ENCODE peak calls at places on chromosomes 1 and 21, in ten cellular contexts. H is upper lobe of right lung, B is ascending aorta, C is A549, R is SK-N-SH, G is epithelial cell of esophagus, S is thoracic aorta, V is lower leg skin, Q is NT2/D1, M is Peyer's patch. J is an unnamed sample.

GRCh38 chr1:172662464-172663109 is 3.7 kb downstream of the FASLG start:
- DNase-seq in H (peak), B (peak), C (no peak), R (peak), G (peak), S (no peak), V (peak), Q (no peak), M (peak), J (peak)

GRCh38 chr1:76142771-76143540 is 68.4 kb downstream of the ST6GALNAC3 start:
- DNase-seq in H (no peak), B (no peak), C (no peak), R (no peak), G (peak), S (no peak), V (no peak), Q (no peak), M (no peak), J (no peak)

GRCh38 chr1:226487921-226488320 is 60.6 kb upstream of the STUM start:
- DNase-seq in H (no peak), B (no peak), C (no peak), R (no peak), G (peak), S (no peak), V (no peak), Q (no peak), M (no peak), J (no peak)

GRCh38 chr1:39689635-39690034 is 1.6 kb downstream of the HPCAL4 start:
- DNase-seq in H (no peak), B (no peak), C (no peak), R (peak), G (no peak), S (no peak), V (no peak), Q (no peak), M (no peak), J (no peak)

GRCh38 chr1:24384251-24385090 is 29.1 kb downstream of the STPG1 start:
- DNase-seq in H (no peak), B (no peak), C (no peak), R (no peak), G (peak), S (no peak), V (no peak), Q (no peak), M (no peak), J (peak)

GRCh38 chr1:214473392-214473791 is 78.0 kb downstream of the PTPN14 start:
- DNase-seq in H (no peak), B (no peak), C (no peak), R (no peak), G (peak), S (no peak), V (no peak), Q (no peak), M (no peak), J (no peak)

GRCh38 chr1:55813619-55814018 is 598.5 kb upstream of the USP24 start:
- DNase-seq in H (no peak), B (no peak), C (no peak), R (no peak), G (no peak), S (no peak), V (peak), Q (no peak), M (peak), J (no peak)

GRCh38 chr1:37793773-37794371 is at the start of gene MANEAL:
- DNase-seq in H (peak), B (peak), C (peak), R (peak), G (peak), S (no peak), V (no peak), Q (no peak), M (peak), J (peak)

GRCh38 chr1:159856576-159856975 is 5.9 kb downstream of the VSIG8 start:
- DNase-seq in H (no peak), B (no peak), C (no peak), R (no peak), G (peak), S (no peak), V (no peak), Q (no peak), M (no peak), J (no peak)

GRCh38 chr1:109181085-109181806 is 32.5 kb upstream of the SARS1 start:
- DNase-seq in H (no peak), B (no peak), C (peak), R (no peak), G (no peak), S (no peak), V (no peak), Q (no peak), M (no peak), J (no peak)

GRCh38 chr1:109371271-109371739 is 26.4 kb downstream of the SORT1 start:
- DNase-seq in H (no peak), B (peak), C (no peak), R (no peak), G (peak), S (no peak), V (peak), Q (no peak), M (no peak), J (no peak)

GRCh38 chr1:39609618-39610331 is 29.7 kb downstream of the HEYL start:
- DNase-seq in H (peak), B (peak), C (peak), R (peak), G (peak), S (no peak), V (peak), Q (peak), M (peak), J (peak)

GRCh38 chr1:170168263-170168662 is 22.5 kb downstream of the NTMT2 start:
- DNase-seq in H (no peak), B (no peak), C (no peak), R (no peak), G (peak), S (no peak), V (no peak), Q (no peak), M (no peak), J (peak)

GRCh38 chr1:27621067-27621920 is 13.7 kb downstream of the FGR start:
- DNase-seq in H (no peak), B (no peak), C (no peak), R (no peak), G (peak), S (no peak), V (no peak), Q (no peak), M (no peak), J (no peak)

GRCh38 chr1:91526496-91526895 is 25.8 kb downstream of the CDC7 start:
- DNase-seq in H (no peak), B (no peak), C (no peak), R (no peak), G (no peak), S (no peak), V (no peak), Q (no peak), M (no peak), J (peak)

GRCh38 chr1:155272466-155273133 is 704 bp downstream of the CLK2 start:
- DNase-seq in H (no peak), B (no peak), C (peak), R (peak), G (peak), S (no peak), V (no peak), Q (no peak), M (no peak), J (no peak)

GRCh38 chr1:85438353-85438752 is 26.6 kb downstream of the DDAH1 start:
- DNase-seq in H (no peak), B (no peak), C (no peak), R (no peak), G (no peak), S (no peak), V (no peak), Q (no peak), M (no peak), J (no peak)

GRCh38 chr1:8097077-8097799 is 71.1 kb upstream of the ERRFI1 start:
- DNase-seq in H (no peak), B (no peak), C (no peak), R (no peak), G (peak), S (no peak), V (no peak), Q (no peak), M (peak), J (peak)

GRCh38 chr1:167060141-167061072 is 29.8 kb downstream of the GPA33 start:
- DNase-seq in H (no peak), B (no peak), C (no peak), R (no peak), G (peak), S (no peak), V (no peak), Q (no peak), M (no peak), J (no peak)

GRCh38 chr1:4652631-4653327 is 1.6 kb upstream of the AJAP1 start:
- DNase-seq in H (peak), B (no peak), C (peak), R (peak), G (peak), S (no peak), V (no peak), Q (no peak), M (peak), J (no peak)

GRCh38 chr21:26884436-26884835 is 39.2 kb upstream of the ADAMTS1 start:
- DNase-seq in H (no peak), B (no peak), C (no peak), R (no peak), G (no peak), S (no peak), V (no peak), Q (no peak), M (no peak), J (no peak)

GRCh38 chr21:16942703-16943102 is 570.1 kb upstream of the CXADR start:
- DNase-seq in H (no peak), B (no peak), C (no peak), R (peak), G (peak), S (no peak), V (no peak), Q (peak), M (no peak), J (no peak)

GRCh38 chr1:61253912-61254628 is 171.7 kb downstream of the NFIA start:
- DNase-seq in H (no peak), B (no peak), C (no peak), R (no peak), G (no peak), S (no peak), V (no peak), Q (no peak), M (no peak), J (no peak)

GRCh38 chr1:225987491-225988316 is 11.4 kb downstream of the SDE2 start:
- DNase-seq in H (no peak), B (no peak), C (peak), R (peak), G (peak), S (no peak), V (no peak), Q (no peak), M (no peak), J (no peak)

GRCh38 chr1:15617874-15618684 is 821 bp downstream of the DDI2 start:
- DNase-seq in H (peak), B (no peak), C (no peak), R (peak), G (peak), S (peak), V (peak), Q (no peak), M (peak), J (peak)

GRCh38 chr1:6807782-6808181 is 22.5 kb downstream of the CAMTA1 start:
- DNase-seq in H (no peak), B (no peak), C (no peak), R (no peak), G (no peak), S (no peak), V (no peak), Q (no peak), M (peak), J (no peak)

GRCh38 chr1:51622455-51622913 is 5.6 kb downstream of the OSBPL9 start:
- DNase-seq in H (no peak), B (peak), C (peak), R (no peak), G (peak), S (peak), V (peak), Q (peak), M (peak), J (peak)

GRCh38 chr21:33047231-33047630 is 21.5 kb downstream of the OLIG2 start:
- DNase-seq in H (no peak), B (no peak), C (no peak), R (no peak), G (peak), S (no peak), V (no peak), Q (no peak), M (no peak), J (no peak)

GRCh38 chr21:41884501-41885030 is 5.4 kb upstream of the PRDM15 start:
- DNase-seq in H (no peak), B (no peak), C (no peak), R (no peak), G (no peak), S (no peak), V (no peak), Q (no peak), M (no peak), J (no peak)

GRCh38 chr1:229953736-229954326 is 113.2 kb upstream of the GALNT2 start:
- DNase-seq in H (no peak), B (no peak), C (no peak), R (no peak), G (no peak), S (no peak), V (no peak), Q (no peak), M (no peak), J (no peak)

GRCh38 chr1:15723631-15724246 is 12.3 kb upstream of the SLC25A34 start:
- DNase-seq in H (no peak), B (no peak), C (no peak), R (no peak), G (no peak), S (no peak), V (no peak), Q (no peak), M (no peak), J (no peak)

GRCh38 chr1:111538343-111539035 is 35.1 kb upstream of the ADORA3 start:
- DNase-seq in H (no peak), B (no peak), C (no peak), R (no peak), G (no peak), S (no peak), V (no peak), Q (peak), M (peak), J (peak)

GRCh38 chr21:17782051-17782450 is 37.1 kb downstream of the C21orf91 start:
- DNase-seq in H (no peak), B (no peak), C (no peak), R (no peak), G (no peak), S (no peak), V (no peak), Q (no peak), M (no peak), J (no peak)

GRCh38 chr1:167136191-167136614 is 42.3 kb downstream of the STYXL2 start:
- DNase-seq in H (no peak), B (no peak), C (no peak), R (no peak), G (peak), S (peak), V (no peak), Q (peak), M (no peak), J (no peak)

DNA sequence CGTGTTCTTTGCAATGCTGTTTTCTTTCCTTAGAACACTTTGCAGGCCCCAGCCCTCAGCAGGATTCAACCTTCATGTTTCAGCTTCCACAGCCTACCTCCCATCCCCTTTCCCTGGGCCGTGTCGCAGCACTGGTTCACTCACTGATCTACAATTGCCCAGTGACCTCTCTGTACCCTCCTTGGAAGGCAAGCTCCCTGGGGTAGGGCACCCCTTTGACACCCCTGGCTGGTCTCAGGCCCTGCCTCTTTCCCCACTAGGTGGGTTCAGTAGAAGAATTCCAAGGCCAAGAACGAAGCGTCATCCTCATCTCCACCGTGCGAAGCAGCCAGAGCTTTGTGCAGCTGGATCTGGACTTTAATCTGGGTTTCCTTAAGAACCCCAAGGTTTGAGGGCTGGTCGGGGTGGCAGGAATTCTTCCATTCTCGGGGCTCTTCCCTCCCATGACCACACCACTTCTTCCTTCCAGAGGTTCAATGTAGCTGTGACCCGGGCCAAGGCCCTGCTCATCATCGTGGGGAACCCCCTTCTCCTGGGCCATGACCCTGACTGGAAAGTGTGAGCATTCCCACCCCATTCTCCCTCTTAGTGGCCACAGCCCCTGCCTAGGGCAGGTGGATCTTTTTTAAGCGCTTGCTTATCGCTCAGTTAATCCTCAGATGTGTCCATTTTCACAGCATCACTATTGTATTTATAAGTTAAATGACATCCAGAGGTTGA is 7.3 kb downstream of the RHOC start:
- DNase-seq in H (no peak), B (no peak), C (no peak), R (no peak), G (no peak), S (no peak), V (no peak), Q (no peak), M (peak), J (no peak)
- H3K4me3 ChIP-seq in H (no peak), B (no peak), C (no peak), R (no peak), G (no peak), S (peak), V (no peak), Q (no peak), M (no peak), J (no peak)

DNA sequence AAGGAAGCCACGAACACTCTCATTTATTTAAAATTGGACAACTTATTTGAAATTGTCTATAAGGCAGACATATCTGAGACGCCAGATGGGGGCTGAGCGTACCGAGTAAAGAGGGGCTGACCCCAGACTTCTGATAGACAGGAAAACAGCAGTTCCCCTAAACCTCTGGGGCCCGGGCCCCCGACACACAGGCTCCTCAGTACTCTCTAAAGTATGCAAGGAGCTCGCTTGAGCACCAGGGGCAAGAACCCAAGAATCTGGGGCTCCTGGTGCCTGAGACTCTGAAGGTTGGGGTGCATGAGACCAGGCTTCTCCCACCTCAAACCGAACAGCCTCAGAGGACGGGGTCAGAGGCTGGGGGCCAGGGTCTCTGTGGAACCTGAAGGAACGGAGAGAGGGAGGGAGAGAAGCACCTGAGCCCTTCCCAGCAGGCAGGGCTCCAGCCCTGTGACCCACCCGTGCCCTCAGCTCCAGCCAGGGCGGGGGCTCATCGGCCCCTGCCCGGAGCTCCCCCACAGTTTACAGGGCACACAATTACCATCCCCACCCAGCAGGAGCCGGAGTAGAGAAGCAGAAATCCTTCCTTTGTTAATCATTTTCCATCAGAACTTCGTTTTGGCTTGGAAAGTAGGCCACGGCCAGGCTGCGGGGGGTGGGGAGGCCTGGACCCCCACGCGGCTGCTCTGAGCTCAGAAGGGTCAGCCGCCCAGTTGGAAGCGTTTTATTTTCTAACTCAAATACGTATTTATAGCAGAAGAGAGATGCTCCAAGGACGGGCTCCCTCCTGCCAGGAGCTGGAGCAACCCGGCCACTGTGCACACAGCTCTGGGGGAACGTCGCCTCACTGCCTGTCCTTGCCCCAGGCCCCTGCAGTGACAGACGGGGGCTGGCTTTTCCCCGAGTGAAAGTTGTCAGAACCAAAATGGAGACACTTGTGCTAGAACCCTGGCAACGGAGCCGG is 42.9 kb upstream of the ADARB1 start:
- DNase-seq in H (no peak), B (no peak), C (no peak), R (no peak), G (no peak), S (no peak), V (no peak), Q (no peak), M (peak), J (no peak)
- H3K4me3 ChIP-seq in H (no peak), B (no peak), C (no peak), R (no peak), G (no peak), S (no peak), V (no peak), Q (no peak), M (no peak), J (no peak)

GRCh38 chr1:116375884-116376733 is 3.1 kb downstream of the ATP1A1 start:
- DNase-seq in H (peak), B (peak), C (no peak), R (no peak), G (peak), S (peak), V (peak), Q (peak), M (peak), J (peak)
- H3K4me3 ChIP-seq in H (peak), B (peak), C (peak), R (peak), G (peak), S (peak), V (peak), Q (peak), M (peak), J (peak)

GRCh38 chr1:96992871-96993270 is 271.3 kb downstream of the PTBP2 start:
- DNase-seq in H (no peak), B (no peak), C (no peak), R (no peak), G (no peak), S (no peak), V (no peak), Q (no peak), M (no peak), J (no peak)

GRCh38 chr1:96987186-96987703 is 265.7 kb downstream of the PTBP2 start:
- DNase-seq in H (no peak), B (no peak), C (no peak), R (no peak), G (peak), S (no peak), V (no peak), Q (no peak), M (no peak), J (no peak)

GRCh38 chr1:96995351-96995750 is 273.8 kb downstream of the PTBP2 start:
- DNase-seq in H (no peak), B (no peak), C (no peak), R (no peak), G (no peak), S (no peak), V (no peak), Q (no peak), M (no peak), J (no peak)

GRCh38 chr1:96991261-96991660 is 269.7 kb downstream of the PTBP2 start:
- DNase-seq in H (no peak), B (no peak), C (no peak), R (no peak), G (no peak), S (no peak), V (no peak), Q (no peak), M (no peak), J (no peak)
- H3K4me3 ChIP-seq in H (no peak), B (no peak), C (no peak), R (no peak), G (no peak), S (no peak), V (no peak), Q (no peak), M (no peak), J (no peak)

GRCh38 chr1:202376247-202376646 is 27.7 kb downstream of the PPP1R12B start:
- DNase-seq in H (no peak), B (no peak), C (no peak), R (no peak), G (no peak), S (no peak), V (no peak), Q (no peak), M (no peak), J (no peak)
- H3K4me3 ChIP-seq in H (no peak), B (no peak), C (no peak), R (no peak), G (no peak), S (no peak), V (no peak), Q (no peak), M (no peak), J (no peak)

GRCh38 chr1:42951588-42951987 is 7.1 kb downstream of the SLC2A1 start:
- DNase-seq in H (no peak), B (no peak), C (no peak), R (no peak), G (no peak), S (no peak), V (no peak), Q (no peak), M (no peak), J (no peak)
- H3K4me3 ChIP-seq in H (no peak), B (no peak), C (no peak), R (no peak), G (peak), S (no peak), V (no peak), Q (no peak), M (no peak), J (no peak)

GRCh38 chr1:43404353-43404752 is 14.7 kb downstream of the SZT2 start:
- DNase-seq in H (no peak), B (no peak), C (no peak), R (no peak), G (no peak), S (no peak), V (no peak), Q (no peak), M (no peak), J (no peak)
- H3K4me3 ChIP-seq in H (no peak), B (no peak), C (no peak), R (no peak), G (no peak), S (no peak), V (no peak), Q (no peak), M (no peak), J (no peak)

J was measured in SJSA1.